ENCODE peak calls at places on chromosomes 3 and 15, in eight cellular contexts. A, P, T, K, M, W, L and X are unnamed samples.

GRCh38 chr3:111732248-111732879 is 126.7 kb upstream of the PHLDB2 start:
- DNase-seq in M (no peak), K (no peak), W (peak; percentile 82), P (no peak), A (no peak), T (no peak), L (no peak), X (no peak)

GRCh38 chr3:48125026-48125704 is 63.1 kb downstream of the CDC25A start:
- DNase-seq in L (no peak), A (no peak), T (peak; percentile 51), M (no peak), W (no peak), P (peak; percentile 61), K (no peak), X (no peak)

GRCh38 chr3:59049671-59050331 is at the start of gene CFAP20DC:
- DNase-seq in L (peak; percentile 60), K (peak; percentile 92), A (peak; percentile 3), P (peak; percentile 70), T (peak; percentile 88), W (peak; percentile 96), M (peak; percentile 93), X (peak; percentile 61)

GRCh38 chr3:158702815-158703481 is 29.3 kb downstream of the RARRES1 start:
- DNase-seq in W (no peak), T (peak; percentile 92), A (no peak), K (peak; percentile 80), M (no peak), P (no peak), L (peak; percentile 57), X (no peak)

GRCh38 chr3:32816439-32817194 is 1.2 kb upstream of the TRIM71 start:
- DNase-seq in A (no peak), K (peak; percentile 21), P (no peak), L (no peak), W (peak; percentile 48), M (no peak), T (peak; percentile 22), X (no peak)

GRCh38 chr15:39896101-39896500 is 24.0 kb downstream of the GPR176 start:
- DNase-seq in A (no peak), T (no peak), M (no peak), P (no peak), L (no peak), W (no peak), K (peak; percentile 29), X (no peak)

GRCh38 chr15:80820092-80820491 is 40.9 kb downstream of the CEMIP start:
- DNase-seq in L (no peak), T (peak; percentile 40), A (no peak), M (no peak), K (no peak), P (no peak), W (no peak), X (no peak)

GRCh38 chr3:150469031-150469930 is 61.2 kb downstream of the TSC22D2 start:
- DNase-seq in K (peak; percentile 95), T (peak; percentile 97), P (peak; percentile 88), A (no peak), W (no peak), M (no peak), L (peak; percentile 83), X (peak; percentile 55)

GRCh38 chr3:48187579-48188265 is 495 bp downstream of the CDC25A start:
- DNase-seq in L (peak; percentile 19), W (peak; percentile 94), A (no peak), P (no peak), K (peak; percentile 15), T (peak; percentile 33), M (no peak), X (no peak)

GRCh38 chr3:32106929-32107362 is 526 bp downstream of the GPD1L start:
- DNase-seq in T (no peak), L (no peak), A (no peak), P (no peak), M (no peak), K (peak; percentile 21), W (peak; percentile 73), X (no peak)

GRCh38 chr15:29369261-29369660 is 99.6 kb upstream of the NSMCE3 start:
- DNase-seq in L (no peak), A (no peak), K (no peak), W (no peak), T (no peak), P (no peak), M (no peak), X (no peak)

GRCh38 chr15:36361351-36361870 is 218.0 kb upstream of the CDIN1 start:
- DNase-seq in A (no peak), P (peak; percentile 3), M (no peak), T (peak; percentile 69), L (no peak), W (no peak), K (peak; percentile 69), X (no peak)

GRCh38 chr3:12603969-12604368 is 47.1 kb downstream of the MKRN2 start:
- DNase-seq in M (no peak), P (no peak), A (no peak), W (no peak), L (no peak), T (no peak), K (no peak), X (no peak)

GRCh38 chr3:71245052-71245488 is 338.5 kb downstream of the FOXP1 start:
- DNase-seq in K (peak; percentile 63), T (peak; percentile 86), P (no peak), A (no peak), W (no peak), M (no peak), L (no peak), X (no peak)

GRCh38 chr3:119580148-119580760 is 962 bp downstream of the ADPRH start:
- DNase-seq in L (no peak), T (no peak), W (no peak), P (no peak), A (no peak), K (no peak), M (peak; percentile 70), X (no peak)

GRCh38 chr3:23874359-23875120 is 42.2 kb downstream of the NKIRAS1 start:
- DNase-seq in K (no peak), T (peak; percentile 87), L (no peak), M (no peak), P (no peak), A (no peak), W (no peak), X (no peak)

GRCh38 chr3:82163907-82164520 is 402.6 kb upstream of the GBE1 start:
- DNase-seq in L (no peak), A (no peak), K (peak; percentile 16), T (peak; percentile 1), M (no peak), W (no peak), P (no peak), X (no peak)

GRCh38 chr3:20046556-20046955 is 6.3 kb downstream of the KAT2B start:
- DNase-seq in T (no peak), K (no peak), A (no peak), W (no peak), L (no peak), M (no peak), P (no peak), X (no peak)

GRCh38 chr3:59245879-59246501 is 196.2 kb upstream of the CFAP20DC start:
- DNase-seq in K (peak; percentile 71), T (peak; percentile 25), M (no peak), W (no peak), P (no peak), A (no peak), L (no peak), X (no peak)